ENCODE peak calls at places on chromosomes 16 and 17, in seven cellular contexts. S is cardiac muscle cell, X is tibial nerve, J is IMR-90, Y is DND-41, P is GM12878, C is PC-9. R is an unnamed sample. For H3K4me1, the result is how much of the 10 kb centered on the place peaks cover.

GRCh38 chr17:66548158-66548557 is 245.7 kb downstream of the PRKCA start:
- DNase-seq in S (no peak), X (no peak), J (no peak), Y (peak), P (no peak), C (no peak), R (no peak)

GRCh38 chr17:76416899-76417298 is 32.5 kb downstream of the SPHK1 start:
- DNase-seq in S (no peak), X (no peak), J (no peak), Y (no peak), P (no peak), C (no peak), R (no peak)

GRCh38 chr17:21458036-21458435 is 81.9 kb downstream of the KCNJ12 start:
- DNase-seq in S (no peak), X (no peak), J (no peak), Y (no peak), P (no peak), C (no peak), R (no peak)

GRCh38 chr16:16150117-16150877 is 73.0 kb downstream of the ABCC6 start:
- DNase-seq in S (no peak), X (no peak), J (peak), Y (no peak), P (no peak), C (no peak), R (peak)

GRCh38 chr17:75995385-75995925 is 5.2 kb upstream of the CDK3 start:
- DNase-seq in S (no peak), X (no peak), J (no peak), Y (no peak), P (no peak), C (no peak), R (no peak)

GRCh38 chr16:8686031-8686621 is 11.7 kb downstream of the ABAT start:
- DNase-seq in S (peak), X (no peak), J (no peak), Y (no peak), P (no peak), C (peak), R (peak)

GRCh38 chr17:75490173-75490743 is 25.1 kb downstream of the CASKIN2 start:
- DNase-seq in S (no peak), X (no peak), J (no peak), Y (no peak), P (no peak), C (no peak), R (no peak)

GRCh38 chr17:56131431-56131830 is 21.8 kb upstream of the ANKFN1 start:
- DNase-seq in S (no peak), X (no peak), J (no peak), Y (no peak), P (no peak), C (no peak), R (no peak)

GRCh38 chr17:74454197-74455024 is 12.0 kb upstream of the CD300A start:
- DNase-seq in S (no peak), X (no peak), J (peak), Y (no peak), P (no peak), C (peak), R (no peak)

GRCh38 chr17:44216674-44217073 is 2.8 kb downstream of the UBTF start:
- DNase-seq in S (no peak), X (no peak), J (no peak), Y (no peak), P (no peak), C (no peak), R (no peak)

GRCh38 chr16:69109486-69110270 is 4.2 kb downstream of the HAS3 start:
- DNase-seq in S (no peak), X (no peak), J (no peak), Y (no peak), P (no peak), C (no peak), R (no peak)
- H3K4me1 ChIP-seq in S (under half), X (under half), J (under half), Y (under half), P (under half), C (under half), R (under half)

DNA sequence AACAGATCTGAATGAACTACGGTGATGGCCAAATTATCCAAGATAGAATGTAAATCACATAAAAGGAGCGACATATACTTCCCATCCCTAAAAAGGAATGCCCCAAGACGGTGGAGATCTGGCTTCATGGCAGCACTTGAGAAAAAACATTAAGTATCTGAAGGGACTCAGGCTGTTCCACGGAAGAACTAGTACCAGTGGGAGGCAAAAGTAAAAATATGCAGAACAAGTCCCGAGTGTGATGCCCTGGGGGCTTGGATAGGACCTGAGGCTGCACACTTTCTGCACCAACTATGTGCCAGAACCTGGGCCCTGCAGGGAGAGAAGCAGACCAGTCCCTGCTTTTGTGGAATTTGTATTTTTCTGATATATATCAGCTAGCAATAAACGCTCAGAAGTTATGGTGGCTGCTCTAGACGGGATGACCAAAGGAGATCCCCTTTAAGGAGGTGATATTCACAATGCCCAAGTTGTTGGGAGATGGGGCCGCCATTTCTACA is 538 bp upstream of the CKLF start:
- DNase-seq in S (no peak), X (no peak), J (no peak), Y (no peak), P (no peak), C (no peak), R (no peak)
- TF ChIP-seq CTCF in S (no peak), X (no peak), J (no peak), Y (no peak), P (no peak), C (no peak), R (no peak)

GRCh38 chr16:66924527-66925321 is 611 bp downstream of the RRAD start:
- DNase-seq in S (peak), X (no peak), J (no peak), Y (no peak), P (no peak), C (peak), R (peak)

GRCh38 chr16:66921758-66922450 is 3.2 kb upstream of the CDH16 start:
- DNase-seq in S (no peak), X (no peak), J (no peak), Y (no peak), P (no peak), C (no peak), R (no peak)

GRCh38 chr16:66923247-66923851 is 2.0 kb downstream of the RRAD start:
- DNase-seq in S (no peak), X (no peak), J (peak), Y (no peak), P (no peak), C (no peak), R (peak)

GRCh38 chr16:66925322-66925840 is at the start of gene RRAD:
- DNase-seq in S (peak), X (no peak), J (peak), Y (no peak), P (no peak), C (no peak), R (peak)

DNA sequence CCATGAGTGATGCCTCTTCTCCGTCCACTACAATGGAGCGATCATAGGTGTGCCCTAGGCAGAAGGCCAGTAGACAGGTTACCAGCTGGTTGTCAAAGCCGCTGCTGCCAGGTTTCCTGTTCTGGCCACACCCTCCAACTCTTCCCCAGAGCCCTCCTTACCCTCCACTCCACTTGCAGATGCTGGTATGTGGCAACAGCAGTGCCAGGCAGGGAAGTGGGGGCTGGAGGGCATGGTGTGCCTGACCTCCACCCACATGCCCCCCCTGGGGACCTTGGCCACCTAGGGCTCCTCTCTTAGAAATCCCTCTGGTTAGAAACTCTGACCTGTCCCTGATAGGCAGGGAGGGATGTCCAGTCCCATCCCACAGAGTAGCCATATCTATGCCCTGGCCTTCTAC is 1.5 kb downstream of the RRAD start:
- DNase-seq in S (no peak), X (no peak), J (no peak), Y (no peak), P (no peak), C (no peak), R (no peak)
- H3K27ac ChIP-seq in S (peak), X (peak), J (no peak), Y (no peak), P (no peak), C (no peak), R (no peak)

GRCh38 chr16:84726670-84727467 is 27.1 kb downstream of the USP10 start:
- DNase-seq in S (no peak), X (no peak), J (no peak), Y (no peak), P (peak), C (no peak), R (no peak)

GRCh38 chr16:84726079-84726669 is 26.4 kb downstream of the USP10 start:
- DNase-seq in S (peak), X (peak), J (peak), Y (peak), P (no peak), C (peak), R (peak)

GRCh38 chr16:84728853-84729424 is 29.1 kb downstream of the USP10 start:
- DNase-seq in S (no peak), X (no peak), J (no peak), Y (no peak), P (no peak), C (no peak), R (no peak)

GRCh38 chr16:84724619-84725307 is 25.0 kb downstream of the USP10 start:
- DNase-seq in S (no peak), X (no peak), J (peak), Y (no peak), P (no peak), C (no peak), R (no peak)

GRCh38 chr16:84725481-84726078 is 25.8 kb downstream of the USP10 start:
- DNase-seq in S (no peak), X (no peak), J (no peak), Y (no peak), P (no peak), C (peak), R (no peak)
- H3K4me1 ChIP-seq in S (under half), X (half or more), J (under half), Y (under half), P (under half), C (half or more), R (under half)

DNA sequence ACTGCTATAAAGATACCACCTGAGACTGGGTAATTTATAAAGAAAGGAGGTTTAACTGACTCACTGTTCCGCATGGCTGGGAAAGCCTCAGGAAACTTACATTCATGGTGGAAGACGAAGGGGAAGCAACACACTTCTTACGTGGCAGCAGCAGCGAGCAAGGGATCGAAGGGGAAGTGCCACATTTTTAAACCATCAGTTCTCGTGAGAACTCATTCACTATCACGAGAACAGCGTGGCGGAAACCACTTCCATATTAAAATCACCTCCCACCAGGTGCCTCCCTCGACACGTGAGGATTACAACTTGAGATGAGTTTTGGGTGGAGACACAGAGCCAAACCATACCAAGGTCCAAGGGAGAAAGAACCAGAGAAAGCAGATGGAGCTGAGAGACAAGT is 454.3 kb upstream of the CDH11 start:
- DNase-seq in S (no peak), X (no peak), J (no peak), Y (no peak), P (no peak), C (no peak), R (no peak)
- TF ChIP-seq CTCF in S (no peak), X (no peak), J (no peak), Y (no peak), P (no peak), C (no peak), R (no peak)

DNA sequence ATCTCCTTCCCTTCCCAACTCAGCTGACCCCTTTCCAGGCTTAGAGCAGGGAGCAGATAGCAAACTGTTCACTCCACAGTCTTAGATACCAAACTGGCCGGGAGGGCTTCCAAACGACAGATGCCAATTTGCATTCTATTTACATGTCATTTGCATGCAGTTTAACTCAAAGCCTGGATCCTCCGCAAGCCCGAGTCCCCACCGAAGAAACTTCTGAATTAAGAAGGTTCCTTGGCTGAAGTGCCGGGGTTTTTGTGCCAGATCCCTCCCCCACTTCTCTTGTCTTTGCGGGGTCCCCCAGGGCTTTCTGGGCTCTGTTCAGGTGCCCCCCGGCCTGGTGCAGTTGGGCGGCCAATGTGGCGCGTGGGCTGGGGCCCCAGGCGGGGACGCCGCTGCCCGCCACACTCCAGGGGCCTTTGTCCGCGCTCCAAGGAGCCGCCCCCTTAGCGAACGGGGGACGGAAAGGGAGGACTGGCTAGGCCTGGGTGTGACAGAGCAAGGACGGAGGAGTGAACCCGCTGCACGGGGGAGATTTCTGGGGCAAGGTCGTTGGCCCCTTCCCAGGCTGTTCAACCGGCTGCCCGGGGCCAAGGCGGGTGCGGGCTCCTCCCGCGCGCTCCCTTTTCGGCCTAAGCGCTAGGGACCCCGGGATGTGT is 1.2 kb downstream of the GPRC5B start:
- DNase-seq in S (peak), X (peak), J (peak), Y (no peak), P (no peak), C (no peak), R (peak)
- H3K27ac ChIP-seq in S (no peak), X (peak), J (no peak), Y (no peak), P (no peak), C (no peak), R (peak)

DNA sequence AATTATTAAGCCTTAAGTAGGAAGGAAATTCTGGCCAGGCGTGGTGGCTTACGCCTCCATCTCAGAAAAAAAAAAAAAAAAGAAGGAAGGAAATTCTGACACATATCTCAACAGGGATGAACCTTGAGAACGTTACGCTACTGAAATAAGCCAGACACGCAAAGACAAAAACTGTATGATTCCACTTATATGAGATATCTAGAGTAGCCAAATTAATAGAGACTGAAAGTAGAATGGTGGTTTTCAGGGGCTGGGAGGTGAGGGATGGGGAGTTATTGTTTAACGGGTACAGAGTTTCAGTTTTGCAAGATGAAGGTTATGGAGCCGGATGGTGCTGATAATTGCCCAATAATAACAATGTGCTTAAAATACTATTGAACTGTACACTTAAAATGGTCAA is 16.2 kb upstream of the HNF1B start:
- DNase-seq in S (no peak), X (no peak), J (no peak), Y (no peak), P (no peak), C (no peak), R (no peak)
- H3K4me1 ChIP-seq in S (under half), X (under half), J (under half), Y (under half), P (under half), C (under half), R (under half)

DNA sequence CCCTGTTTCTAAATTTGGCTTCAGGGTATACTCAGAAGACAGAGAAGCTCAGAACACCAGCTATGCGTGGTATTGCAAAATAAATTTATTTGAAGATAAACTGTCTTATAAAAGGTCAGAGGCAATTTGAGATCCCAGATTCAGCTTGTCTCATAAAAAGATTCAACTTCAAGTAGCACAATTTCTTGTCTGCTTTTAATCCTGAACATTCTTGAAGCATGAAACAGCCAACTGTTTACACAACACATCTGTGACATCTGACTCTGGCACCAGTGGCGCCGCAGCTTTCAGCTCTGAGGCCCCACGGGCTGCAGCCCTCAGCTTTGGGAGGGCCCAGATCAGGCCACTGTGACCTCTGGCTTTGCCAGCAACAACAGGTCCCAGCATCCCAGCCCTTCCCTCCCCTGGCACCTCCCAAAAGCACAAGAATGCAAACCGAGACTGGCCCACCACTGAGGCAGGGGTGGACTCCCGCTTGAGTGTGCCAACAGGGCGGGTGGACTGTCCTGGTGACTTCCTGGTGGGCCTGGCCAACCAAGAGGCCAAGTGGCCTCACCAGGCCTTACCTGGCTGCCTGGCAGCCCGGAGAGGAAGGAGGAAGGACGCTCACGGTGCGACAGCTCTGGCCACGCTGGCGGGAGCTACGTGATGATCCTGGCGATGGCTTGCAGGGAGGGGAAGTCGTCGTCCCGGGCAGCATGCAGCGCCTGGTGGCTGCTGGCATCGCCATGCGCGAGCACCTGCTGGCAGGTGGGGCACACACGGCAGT is 8.0 kb downstream of the SYNGR3 start:
- DNase-seq in S (no peak), X (no peak), J (peak), Y (no peak), P (no peak), C (no peak), R (no peak)
- TF ChIP-seq CTCF in S (no peak), X (no peak), J (no peak), Y (no peak), P (no peak), C (no peak), R (no peak)

R was measured in testis.